ENCODE peak calls at places on chromosomes 11 and 22, in five cellular contexts. E is A549, P is HAP-1, D is LHCN-M2, A is head of caudate nucleus. B is an unnamed sample.

GRCh38 chr11:119479685-119480275 is 56.8 kb upstream of the THY1 start:
- DNase-seq in E (peak; percentile 72), P (peak; percentile 16), D (no peak), A (no peak), B (no peak)

GRCh38 chr11:112795142-112795815 is 165.9 kb upstream of the NCAM1 start:
- DNase-seq in E (peak; percentile 57), P (peak; percentile 65), D (peak; percentile 85), A (peak; percentile 54), B (no peak)

GRCh38 chr11:76604081-76604601 is 66.4 kb downstream of the LRRC32 start:
- DNase-seq in E (no peak), P (no peak), D (no peak), A (no peak), B (no peak)

GRCh38 chr22:44204937-44205712 is 24.4 kb downstream of the PARVG start:
- DNase-seq in E (no peak), P (no peak), D (no peak), A (no peak), B (no peak)

GRCh38 chr11:131356201-131356600 is 14.2 kb upstream of the NTM start:
- DNase-seq in E (no peak), P (no peak), D (peak; percentile 85), A (no peak), B (no peak)

GRCh38 chr11:121711236-121711635 is 258.5 kb upstream of the SORL1-AS1 start:
- DNase-seq in E (no peak), P (no peak), D (no peak), A (no peak), B (no peak)

GRCh38 chr22:28105988-28106387 is 186.9 kb upstream of the PITPNB start:
- DNase-seq in E (no peak), P (no peak), D (no peak), A (no peak), B (no peak)

GRCh38 chr11:118002010-118002540 is 15.9 kb downstream of the IL10RA start:
- DNase-seq in E (no peak), P (no peak), D (no peak), A (no peak), B (no peak)

GRCh38 chr22:47190276-47190956 is 428.0 kb downstream of the TBC1D22A start:
- DNase-seq in E (no peak), P (no peak), D (no peak), A (peak; percentile 4), B (no peak)